ENCODE peak calls at places on chromosomes 2 and 18, in ten cellular contexts. P is right lobe of liver, C is epithelial cell of esophagus, L is mammary epithelial cell, G is astrocyte of the spinal cord, V is brain microvascular endothelial cell, D is WERI-Rb-1, Y is neural progenitor cell, Q is stomach, X is A549. M is an unnamed sample.

GRCh38 chr2:136990316-136990715 is 225.0 kb downstream of the THSD7B start:
- DNase-seq in D (peak), Y (no peak), V (no peak), C (no peak), G (no peak), P (no peak), Q (no peak), L (no peak), X (no peak), M (peak)

GRCh38 chr2:21804151-21804550 is 680.4 kb downstream of the TDRD15 start:
- DNase-seq in V (no peak), C (no peak), D (no peak), Q (no peak), G (no peak), X (no peak), P (no peak), L (no peak), Y (no peak), M (no peak)

GRCh38 chr2:98821629-98822135 is 90.8 kb upstream of the MGAT4A start:
- DNase-seq in D (no peak), P (no peak), G (no peak), Q (no peak), L (no peak), V (no peak), Y (no peak), C (no peak), X (no peak), M (no peak)

GRCh38 chr2:42888321-42888720 is 95.9 kb upstream of the HAAO start:
- DNase-seq in Q (no peak), P (no peak), C (no peak), V (no peak), G (peak), X (no peak), D (no peak), Y (no peak), L (no peak), M (no peak)

GRCh38 chr18:25675123-25675850 is 323.3 kb upstream of the ZNF521 start:
- DNase-seq in Y (peak), X (no peak), V (no peak), P (no peak), D (no peak), L (no peak), Q (no peak), G (no peak), C (no peak), M (no peak)

GRCh38 chr2:231567159-231567558 is 25.5 kb upstream of the TEX44 start:
- DNase-seq in C (no peak), Q (no peak), P (no peak), D (no peak), G (no peak), X (no peak), L (no peak), V (no peak), Y (no peak), M (no peak)

GRCh38 chr2:98634406-98635092 is 26.2 kb downstream of the UNC50 start:
- DNase-seq in C (peak), P (no peak), D (peak), Q (no peak), Y (peak), X (peak), L (peak), V (peak), G (no peak), M (no peak)

GRCh38 chr2:67650292-67651133 is 253.4 kb downstream of the ETAA1 start:
- DNase-seq in Q (peak), P (peak), D (peak), V (peak), L (peak), Y (peak), C (peak), X (peak), G (peak), M (peak)

GRCh38 chr18:9897129-9897528 is 11.4 kb downstream of the TXNDC2 start:
- DNase-seq in Q (no peak), G (no peak), C (no peak), V (no peak), D (no peak), L (no peak), P (no peak), X (no peak), Y (no peak), M (no peak)

GRCh38 chr18:2207294-2207693 is 364.0 kb downstream of the METTL4 start:
- DNase-seq in P (no peak), V (no peak), D (no peak), C (no peak), Y (no peak), X (no peak), L (no peak), G (no peak), Q (no peak), M (no peak)

GRCh38 chr2:38233231-38233983 is 143.7 kb downstream of the ATL2 start:
- DNase-seq in G (peak), Q (no peak), D (no peak), C (peak), Y (no peak), P (no peak), L (no peak), X (no peak), V (peak), M (no peak)

GRCh38 chr2:7437122-7437521 is 519.9 kb downstream of the RNF144A start:
- DNase-seq in Q (no peak), C (no peak), V (no peak), G (no peak), P (no peak), D (no peak), X (no peak), Y (no peak), L (no peak), M (no peak)

GRCh38 chr18:37393221-37393828 is 172.3 kb downstream of the CELF4 start:
- DNase-seq in X (no peak), P (no peak), Y (no peak), C (no peak), L (no peak), D (no peak), V (no peak), G (no peak), Q (no peak), M (no peak)

GRCh38 chr2:197008229-197008628 is 81.7 kb upstream of the PGAP1 start:
- DNase-seq in Q (no peak), V (peak), Y (no peak), C (peak), G (no peak), D (no peak), X (peak), L (peak), P (no peak), M (no peak)

GRCh38 chr2:202149155-202149762 is 76.2 kb downstream of the KIAA2012 start:
- DNase-seq in P (no peak), V (peak), L (peak), D (peak), G (peak), Y (peak), X (no peak), Q (no peak), C (peak), M (peak)

GRCh38 chr2:72497761-72498160 is 328.1 kb downstream of the EXOC6B start:
- DNase-seq in L (no peak), P (no peak), V (no peak), Q (no peak), Y (no peak), C (no peak), D (no peak), G (no peak), X (no peak), M (no peak)

GRCh38 chr18:42341423-42341822 is 386.4 kb downstream of the PIK3C3 start:
- DNase-seq in D (no peak), G (no peak), X (no peak), Y (no peak), Q (no peak), C (no peak), V (no peak), L (no peak), P (no peak), M (no peak)

GRCh38 chr2:14524041-14524802 is 108.3 kb upstream of the LRATD1 start:
- DNase-seq in G (peak), D (no peak), Q (no peak), X (peak), P (no peak), C (peak), V (no peak), L (peak), Y (no peak), M (no peak)

GRCh38 chr2:235230809-235231601 is 262.8 kb upstream of the AGAP1 start:
- DNase-seq in Q (no peak), P (no peak), X (no peak), G (no peak), L (no peak), C (peak), V (no peak), Y (no peak), D (no peak), M (no peak)

GRCh38 chr18:61998957-61999356 is 106.2 kb upstream of the RNF152 start:
- DNase-seq in Y (no peak), X (no peak), Q (no peak), P (no peak), V (peak), C (peak), L (peak), D (no peak), G (peak), M (no peak)

GRCh38 chr2:9285921-9286320 is 79.3 kb downstream of the ASAP2 start:
- DNase-seq in C (peak), L (peak), P (no peak), V (peak), Y (no peak), G (no peak), D (no peak), X (no peak), Q (no peak), M (no peak)

GRCh38 chr18:50696929-50697328 is 122.9 kb downstream of the MRO start:
- DNase-seq in L (no peak), G (no peak), Y (no peak), D (no peak), X (no peak), C (no peak), Q (no peak), P (no peak), V (no peak), M (no peak)

DNA sequence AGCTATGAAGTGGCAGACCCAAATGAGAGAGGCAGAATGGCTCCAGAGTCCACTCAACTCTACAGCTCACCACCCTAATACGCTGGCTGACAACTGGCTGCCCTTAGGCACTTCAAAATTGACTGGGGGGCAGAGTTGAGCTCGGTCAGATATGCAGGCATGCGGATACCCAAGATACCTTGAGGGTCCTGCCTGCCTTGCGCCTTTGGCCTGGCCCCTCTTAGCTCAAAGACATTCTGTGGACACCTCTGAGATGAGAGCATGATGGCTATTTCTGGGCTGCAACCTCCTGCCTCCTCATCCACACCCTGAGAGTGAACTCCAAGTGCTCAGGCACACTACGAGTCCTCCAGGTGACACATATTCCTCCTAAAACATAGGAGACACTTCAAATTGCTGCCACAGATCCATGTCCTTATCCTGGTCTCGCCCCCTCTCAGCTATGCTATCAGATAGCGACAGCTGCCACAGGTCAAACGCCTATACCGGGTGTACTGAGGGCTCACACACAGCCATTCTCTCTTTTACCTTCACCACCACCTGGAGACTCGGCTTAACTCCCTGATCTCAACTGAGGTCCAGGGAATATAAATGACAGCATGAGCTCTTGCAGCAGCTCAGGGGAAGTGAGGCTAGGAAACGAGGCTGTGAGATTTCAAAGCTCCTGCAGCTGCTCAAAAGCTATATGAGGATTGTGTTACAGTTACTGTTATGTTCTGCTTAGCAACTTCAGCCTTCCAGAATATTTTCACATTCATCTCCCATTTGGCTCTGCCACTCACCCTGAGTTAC is 60.6 kb upstream of the TEX51 start:
- DNase-seq in P (no peak), V (no peak), X (no peak), D (peak), C (no peak), L (no peak), Q (no peak), Y (no peak), G (no peak), M (no peak)
- TF ChIP-seq CTCF in P (no peak), V (no peak), X (no peak), D (no peak), C (no peak), L (no peak), Q (no peak), Y (no peak), G (no peak), M (no peak)

GRCh38 chr18:36255072-36255708 is 42.3 kb upstream of the FHOD3 start:
- DNase-seq in Q (no peak), P (no peak), D (no peak), Y (peak), G (no peak), X (no peak), C (no peak), V (no peak), L (no peak), M (no peak)

DNA sequence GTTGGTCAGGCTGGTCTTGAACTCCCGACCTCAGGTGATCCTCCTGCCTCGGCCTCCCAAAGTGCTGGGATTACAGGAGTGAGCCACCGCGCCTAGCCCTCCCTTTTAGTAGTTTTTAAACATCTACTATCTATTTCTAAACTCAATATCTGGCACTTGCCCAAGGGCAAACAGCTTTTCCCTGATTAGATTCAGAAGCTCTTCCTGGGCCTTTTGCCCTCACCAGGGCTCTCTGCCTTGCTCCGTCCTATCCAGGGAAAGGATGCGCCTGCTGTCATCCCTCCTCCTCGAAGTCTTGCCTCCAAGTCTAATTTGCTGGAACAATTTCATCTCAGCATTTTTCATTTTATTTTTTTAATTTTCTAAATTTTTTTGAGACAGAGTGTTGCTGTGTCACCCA is 41.4 kb upstream of the FHOD3 start:
- DNase-seq in Q (no peak), P (no peak), X (no peak), L (no peak), D (no peak), Y (no peak), C (no peak), V (no peak), G (no peak), M (no peak)
- H3K4me3 ChIP-seq in Q (no peak), P (no peak), X (no peak), L (no peak), D (no peak), Y (no peak), C (no peak), V (no peak), G (no peak), M (no peak)

DNA sequence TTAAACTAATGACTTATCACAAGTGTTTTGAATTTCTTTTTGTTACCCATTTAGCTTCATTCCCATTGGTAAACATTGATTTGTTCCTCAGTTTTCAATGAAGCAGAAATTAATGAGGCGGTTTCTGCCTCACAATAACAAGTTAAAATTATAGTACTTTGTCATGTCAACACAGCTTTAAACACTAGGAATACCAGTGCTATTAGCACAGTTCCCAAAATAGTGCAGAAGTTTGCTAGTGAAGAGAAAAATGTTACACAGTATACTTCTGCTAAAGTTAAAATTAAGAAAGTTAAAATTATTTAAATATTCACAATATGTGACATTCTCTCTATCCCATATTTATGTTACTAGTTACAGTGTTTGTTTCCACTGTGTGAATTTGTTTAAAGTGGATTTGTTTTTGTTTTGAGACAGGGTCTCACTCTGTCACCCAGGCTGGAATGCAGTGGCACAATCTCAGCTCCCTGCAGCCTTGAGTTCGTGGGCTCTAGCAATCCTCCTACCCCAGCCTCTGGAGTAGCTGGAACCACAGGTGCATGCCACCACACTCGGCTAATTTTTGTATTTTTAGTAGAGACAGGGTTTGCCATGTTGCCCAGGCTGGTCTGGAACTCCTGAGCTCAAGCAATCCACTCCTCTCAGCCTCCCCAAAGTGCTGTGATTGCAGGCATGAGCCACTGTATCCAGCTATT is 3.8 kb upstream of the CHN1 start:
- DNase-seq in L (no peak), V (no peak), D (no peak), G (no peak), Q (no peak), C (no peak), P (no peak), Y (no peak), X (no peak), M (no peak)
- TF ChIP-seq CTCF in L (no peak), V (no peak), D (no peak), G (no peak), Q (no peak), C (no peak), P (no peak), Y (no peak), X (no peak), M (no peak)

GRCh38 chr2:239750929-239751718 is 274.0 kb downstream of the NDUFA10 start:
- DNase-seq in Q (no peak), D (no peak), G (no peak), L (no peak), Y (no peak), P (no peak), X (no peak), C (no peak), V (no peak), M (no peak)
- H3K4me3 ChIP-seq in Q (no peak), D (no peak), G (no peak), L (no peak), Y (no peak), P (no peak), X (no peak), C (no peak), V (no peak), M (no peak)

GRCh38 chr2:132449868-132450267 is 33.3 kb downstream of the GPR39 start:
- DNase-seq in C (no peak), Y (no peak), D (no peak), L (no peak), V (no peak), X (no peak), P (no peak), G (no peak), Q (no peak), M (no peak)

GRCh38 chr2:132448331-132448730 is 31.7 kb downstream of the GPR39 start:
- DNase-seq in L (no peak), V (no peak), G (no peak), Y (peak), C (no peak), P (no peak), X (no peak), Q (no peak), D (no peak), M (no peak)

GRCh38 chr2:132443106-132443505 is 26.5 kb downstream of the GPR39 start:
- DNase-seq in D (no peak), Y (no peak), X (no peak), Q (no peak), V (no peak), P (no peak), G (no peak), C (no peak), L (no peak), M (no peak)

GRCh38 chr2:132446460-132446859 is 29.9 kb downstream of the GPR39 start:
- DNase-seq in D (no peak), C (no peak), G (no peak), V (no peak), Q (no peak), X (no peak), P (no peak), Y (peak), L (no peak), M (no peak)

DNA sequence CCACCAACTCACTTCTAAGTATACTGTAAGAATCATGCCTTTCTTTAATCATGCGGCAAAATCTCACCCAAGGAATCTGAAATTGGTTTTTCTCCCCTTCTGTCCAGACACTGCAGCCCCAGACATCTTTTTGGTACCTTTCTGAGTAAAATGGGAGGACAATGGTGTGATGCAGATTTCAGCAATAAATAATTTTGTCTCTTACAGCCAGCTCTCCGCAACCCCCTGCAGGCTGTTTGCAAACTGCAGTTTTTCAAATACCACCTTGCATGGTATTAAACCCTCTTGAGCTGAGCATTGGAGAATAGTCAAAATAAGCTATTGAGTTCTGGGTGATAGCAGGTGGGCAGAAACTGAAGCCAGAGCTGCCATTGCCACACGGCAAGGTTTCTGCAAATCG is 32.2 kb downstream of the GPR39 start:
- DNase-seq in L (no peak), D (peak), Q (no peak), G (peak), P (no peak), X (peak), C (peak), V (peak), Y (peak), M (no peak)
- TF ChIP-seq CTCF in L (peak), D (peak), Q (no peak), G (peak), P (peak), X (peak), C (peak), V (peak), Y (peak), M (peak)